ENCODE peak calls at places on chromosomes 4 and X, in four cellular contexts. J is GM12878, A is HepG2, I is K562. D is an unnamed sample.

GRCh38 chr4:147586032-147586431 is 31.2 kb upstream of the TMEM184C start:
- DNase-seq in A (no peak), J (no peak), I (no peak), D (no peak)

GRCh38 chr4:114028071-114028470 is 48.6 kb upstream of the ARSJ start:
- DNase-seq in I (no peak), J (no peak), A (no peak), D (peak)

GRCh38 chr4:14254252-14254651 is 626.7 kb upstream of the BOD1L1 start:
- DNase-seq in I (no peak), A (no peak), J (no peak), D (peak)

GRCh38 chr4:87122252-87122651 is 98.2 kb downstream of the KLHL8 start:
- DNase-seq in I (no peak), A (no peak), J (no peak), D (no peak)

GRCh38 chrX:40531056-40531826 is 49.5 kb upstream of the ATP6AP2 start:
- DNase-seq in A (no peak), J (no peak), I (no peak), D (no peak)

GRCh38 chr4:120753854-120754253 is 168.7 kb downstream of the PRDM5 start:
- DNase-seq in I (no peak), J (no peak), A (no peak), D (no peak)

GRCh38 chrX:112630187-112630586 is 49.6 kb downstream of the LHFPL1 start:
- DNase-seq in I (no peak), J (no peak), A (no peak), D (no peak)

GRCh38 chrX:1649623-1650022 is 34.8 kb downstream of the ASMT start:
- DNase-seq in I (no peak), J (no peak), A (no peak), D (no peak)

GRCh38 chrX:48465336-48465933 is 4.6 kb downstream of the SLC38A5 start:
- DNase-seq in I (no peak), J (no peak), A (no peak), D (no peak)

DNA sequence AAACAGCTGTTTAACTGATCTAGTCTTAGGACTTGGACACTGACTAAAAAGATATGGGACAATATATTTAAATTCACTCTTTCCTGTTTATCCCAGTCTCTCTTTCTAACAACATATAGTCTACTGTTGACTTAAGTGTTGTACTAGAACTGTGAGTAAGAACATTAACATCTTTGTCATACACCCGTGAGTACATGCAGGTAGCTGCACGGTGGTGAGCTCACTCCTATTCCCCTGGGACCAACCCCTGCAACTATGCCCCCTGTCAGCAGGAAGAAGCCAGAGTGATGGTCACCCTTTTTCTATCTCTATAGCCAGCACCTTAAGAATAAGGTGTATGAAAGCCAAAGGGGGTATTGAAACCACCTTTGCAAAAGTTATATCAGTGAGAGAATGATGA is 17.6 kb downstream of the TBL1X start:
- DNase-seq in A (no peak), J (no peak), I (no peak), D (peak)
- TF ChIP-seq MYC in A (no peak), J (no peak), I (no peak), D (no peak)

GRCh38 chr4:112210777-112211176 is 20.8 kb upstream of the AP1AR start:
- DNase-seq in I (no peak), J (no peak), A (no peak), D (no peak)

GRCh38 chr4:112203593-112203992 is 28.0 kb upstream of the AP1AR start:
- DNase-seq in I (no peak), A (peak), J (no peak), D (no peak)

GRCh38 chr4:112201915-112202505 is 29.6 kb upstream of the AP1AR start:
- DNase-seq in I (no peak), A (no peak), J (no peak), D (no peak)

GRCh38 chr4:112206431-112206830 is 25.2 kb upstream of the AP1AR start:
- DNase-seq in A (no peak), I (no peak), J (no peak), D (no peak)
- H2AFZ ChIP-seq in A (no peak), I (no peak), J (no peak), D (no peak)

GRCh38 chr4:144701683-144702233 is 55.8 kb downstream of the HHIP start:
- DNase-seq in I (no peak), J (no peak), A (no peak), D (peak)
- H3K4me2 ChIP-seq in I (no peak), J (no peak), A (no peak), D (peak)

GRCh38 chr4:1500231-1500965 is 94.2 kb upstream of the NKX1-1 start:
- DNase-seq in I (no peak), J (no peak), A (no peak), D (no peak)
- TF ChIP-seq MYC in I (no peak), J (no peak), A (no peak), D (no peak)

DNA sequence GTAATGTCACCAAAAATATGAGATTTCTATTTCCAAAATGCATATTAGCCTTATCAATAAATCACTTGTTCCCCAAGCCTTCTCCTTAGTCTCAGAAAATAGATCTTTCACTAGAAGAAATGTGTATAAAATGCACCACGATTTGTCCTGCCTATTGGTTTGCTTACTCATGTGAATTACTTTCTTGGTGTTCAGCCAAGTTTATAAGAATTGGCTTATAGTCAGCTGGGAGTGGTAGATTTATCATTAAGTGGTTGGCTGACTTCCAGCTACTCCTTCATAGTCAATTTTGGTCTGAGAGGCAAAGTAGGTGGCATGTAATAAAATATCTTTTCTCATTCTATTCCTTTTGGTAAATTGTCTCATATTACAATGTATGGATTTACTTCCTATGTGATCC is 1.3 kb downstream of the SULT1E1 start:
- DNase-seq in A (no peak), I (no peak), J (no peak), D (peak)
- H2AFZ ChIP-seq in A (no peak), I (no peak), J (no peak), D (peak)

DNA sequence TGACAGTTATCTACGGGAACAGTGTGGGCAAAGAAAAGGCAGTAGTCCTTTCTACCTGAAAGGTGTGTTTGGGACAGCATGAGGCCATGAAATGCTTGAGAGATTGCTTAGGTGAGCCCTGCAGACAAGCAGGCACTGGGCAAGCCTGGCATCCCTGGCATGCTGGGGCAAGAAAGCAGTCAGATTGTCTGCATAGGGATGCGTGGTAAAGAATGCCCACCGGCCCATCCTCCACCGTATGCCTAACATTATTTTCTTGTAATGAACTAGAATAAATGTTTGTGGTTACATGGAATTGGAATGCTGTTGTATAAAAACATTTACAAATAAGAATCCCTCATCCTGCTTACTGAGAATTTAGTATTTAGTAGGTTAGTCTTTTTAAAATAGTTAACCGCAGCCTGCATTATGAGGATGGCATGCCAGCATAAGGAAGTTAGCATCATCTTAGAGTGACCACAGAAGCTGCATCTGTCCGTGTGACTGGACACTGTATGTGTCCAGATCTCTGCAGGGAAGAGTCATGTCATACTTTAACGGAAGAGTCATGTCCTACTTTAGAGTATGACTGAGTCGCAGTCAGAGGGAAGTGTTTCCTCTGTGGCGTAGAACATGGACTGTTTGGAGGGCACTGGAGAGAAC is 18.9 kb downstream of the ZBTB49 start:
- DNase-seq in A (no peak), I (no peak), J (no peak), D (no peak)
- H3K4me2 ChIP-seq in A (no peak), I (no peak), J (no peak), D (no peak)

DNA sequence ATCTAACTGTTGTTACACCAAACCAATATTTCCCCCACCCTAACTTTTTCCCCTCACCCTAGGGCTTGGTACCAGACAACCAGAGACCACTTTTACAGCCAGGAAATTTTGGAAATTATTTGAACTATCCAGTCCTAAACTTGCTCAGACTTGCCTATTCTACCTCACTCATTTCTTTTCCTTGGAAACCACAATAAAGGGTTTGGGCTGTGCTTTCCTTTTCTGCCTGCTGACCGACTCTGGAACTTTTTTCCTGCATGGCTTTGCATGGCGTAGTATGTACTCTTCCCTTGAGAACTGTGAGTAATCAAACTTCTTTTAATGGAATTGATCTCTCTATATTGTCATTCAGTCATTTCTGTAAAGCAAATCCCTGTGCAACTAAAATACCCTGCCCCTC is 516.5 kb upstream of the FTHL17 start:
- DNase-seq in J (no peak), A (no peak), I (no peak), D (no peak)
- TF ChIP-seq MYC in J (no peak), A (no peak), I (no peak), D (no peak)

GRCh38 chr4:3303840-3304715 is 11.3 kb downstream of the RGS12 start:
- DNase-seq in I (no peak), J (no peak), A (no peak), D (no peak)

GRCh38 chr4:3306465-3306864 is 13.6 kb downstream of the RGS12 start:
- DNase-seq in I (no peak), A (no peak), J (no peak), D (no peak)

GRCh38 chr4:3305610-3306371 is 13.0 kb downstream of the RGS12 start:
- DNase-seq in A (no peak), I (peak), J (no peak), D (peak)

GRCh38 chr4:3303445-3303824 is 10.6 kb downstream of the RGS12 start:
- DNase-seq in I (no peak), A (no peak), J (no peak), D (no peak)

GRCh38 chr4:3304831-3305609 is 12.2 kb downstream of the RGS12 start:
- DNase-seq in I (no peak), J (no peak), A (no peak), D (peak)
- H2AFZ ChIP-seq in I (no peak), J (no peak), A (no peak), D (peak)

GRCh38 chr4:132910226-132910748 is 238.8 kb upstream of the PCDH10 start:
- DNase-seq in J (no peak), A (no peak), I (no peak), D (no peak)
- H3K4me2 ChIP-seq in J (no peak), A (no peak), I (no peak), D (no peak)

DNA sequence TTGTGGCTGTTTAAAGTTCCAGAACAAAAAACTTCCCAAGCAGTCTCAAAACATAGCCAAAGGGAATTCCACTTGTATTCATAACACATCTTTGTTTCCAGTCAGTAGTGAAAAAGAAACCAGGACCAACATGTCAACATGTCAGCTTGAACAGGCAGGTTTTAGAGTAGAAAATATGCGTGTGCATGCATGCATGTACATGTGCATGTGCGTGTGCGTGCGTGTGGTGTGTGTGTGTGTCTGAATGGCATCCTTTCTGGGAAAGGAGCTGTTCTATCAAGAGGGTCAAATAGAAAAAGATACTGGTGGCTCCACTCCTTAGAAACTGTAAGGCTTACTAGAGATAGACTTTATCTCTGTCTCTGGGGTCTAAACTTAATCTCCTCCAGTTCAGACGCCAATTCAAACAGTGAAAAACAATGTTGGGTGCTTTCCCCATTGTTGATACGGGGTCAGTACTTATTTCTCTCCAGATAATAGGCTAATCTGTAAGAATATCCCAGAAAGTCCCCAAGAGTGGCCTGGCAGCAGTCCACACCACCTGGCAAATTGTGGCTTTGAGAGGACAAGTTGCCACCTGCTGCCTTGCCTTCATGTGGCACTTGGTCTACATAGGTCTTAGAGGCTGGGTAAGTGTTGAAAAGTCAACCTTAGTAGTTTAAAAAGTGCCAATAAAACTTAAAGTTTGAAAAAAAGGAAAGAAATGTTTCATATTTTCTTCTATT is 110.3 kb downstream of the SCD5 start:
- DNase-seq in J (peak), I (no peak), A (no peak), D (no peak)
- TF ChIP-seq MYC in J (no peak), I (no peak), A (no peak), D (no peak)